ENCODE peak calls at places on chromosomes 11 and 22, in seven cellular contexts. X is esophagus squamous epithelium, E is breast epithelium, D is A549, K is HepG2, S is heart left ventricle, R is lower leg skin. Q is an unnamed sample.

GRCh38 chr11:69409812-69410645 is 71.4 kb upstream of the LINC01488 start:
- DNase-seq in X (no peak), E (no peak), D (no peak), K (no peak), S (no peak), R (no peak), Q (no peak)

GRCh38 chr11:28482666-28483065 is 374.5 kb downstream of the METTL15 start:
- DNase-seq in X (no peak), E (no peak), D (no peak), K (no peak), S (no peak), R (no peak), Q (no peak)

GRCh38 chr11:43376594-43376993 is 17.9 kb downstream of the TTC17 start:
- DNase-seq in X (no peak), E (no peak), D (no peak), K (peak), S (no peak), R (no peak), Q (peak)

GRCh38 chr11:72753341-72754148 is 1.3 kb upstream of the ARAP1 start:
- DNase-seq in X (no peak), E (no peak), D (no peak), K (peak), S (no peak), R (no peak), Q (no peak)

GRCh38 chr11:125351045-125351867 is 144.8 kb downstream of the FEZ1 start:
- DNase-seq in X (no peak), E (no peak), D (no peak), K (no peak), S (no peak), R (no peak), Q (no peak)

GRCh38 chr11:81913793-81914192 is 819.9 kb downstream of the FAM181B start:
- DNase-seq in X (no peak), E (no peak), D (no peak), K (no peak), S (no peak), R (no peak), Q (no peak)

GRCh38 chr22:29031236-29031982 is 30.2 kb downstream of the C22orf31 start:
- DNase-seq in X (no peak), E (no peak), D (peak), K (peak), S (peak), R (no peak), Q (peak)

GRCh38 chr11:94544582-94544831 is 786 bp downstream of the FUT4 start:
- DNase-seq in X (no peak), E (no peak), D (no peak), K (no peak), S (peak), R (no peak), Q (no peak)

GRCh38 chr22:38921126-38921525 is 36.3 kb upstream of the APOBEC3A start:
- DNase-seq in X (no peak), E (no peak), D (no peak), K (no peak), S (no peak), R (no peak), Q (no peak)

GRCh38 chr11:118267486-118267885 is 3.4 kb upstream of the MPZL2 start:
- DNase-seq in X (no peak), E (no peak), D (no peak), K (no peak), S (no peak), R (no peak), Q (no peak)

DNA sequence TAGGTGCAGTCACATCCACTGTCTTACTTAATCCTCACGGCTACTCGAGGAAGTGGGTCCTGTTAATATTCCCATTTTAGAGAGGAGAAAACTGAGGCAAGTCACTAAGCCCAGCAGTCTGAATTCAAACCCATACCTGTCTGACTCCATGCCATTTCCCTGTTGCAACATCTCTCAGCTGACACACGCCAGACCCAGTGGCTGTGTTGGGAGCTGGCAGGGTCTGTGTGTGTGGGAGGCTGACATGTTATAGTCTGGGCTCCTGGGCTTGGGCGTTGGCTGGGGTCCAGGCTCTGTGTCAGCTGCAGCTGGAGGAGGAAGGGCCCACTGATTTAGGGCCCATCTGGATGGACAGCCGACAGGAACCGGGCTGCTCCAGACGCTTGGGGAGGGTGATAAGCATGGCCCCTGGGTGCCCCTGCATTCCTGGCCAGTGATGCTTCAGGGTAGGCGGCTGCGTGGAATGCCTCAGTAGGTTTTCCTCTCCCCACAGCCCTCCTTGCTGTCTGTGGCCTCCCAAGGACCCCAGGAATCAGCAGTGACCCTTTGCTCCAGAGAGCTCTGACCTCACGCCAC is 562.5 kb downstream of the MN1 start:
- DNase-seq in X (no peak), E (no peak), D (peak), K (no peak), S (peak), R (no peak), Q (no peak)
- TF ChIP-seq POLR2A in X (no peak), E (no peak), D (no peak), K (no peak), S (no peak), R (no peak), Q (no peak)

DNA sequence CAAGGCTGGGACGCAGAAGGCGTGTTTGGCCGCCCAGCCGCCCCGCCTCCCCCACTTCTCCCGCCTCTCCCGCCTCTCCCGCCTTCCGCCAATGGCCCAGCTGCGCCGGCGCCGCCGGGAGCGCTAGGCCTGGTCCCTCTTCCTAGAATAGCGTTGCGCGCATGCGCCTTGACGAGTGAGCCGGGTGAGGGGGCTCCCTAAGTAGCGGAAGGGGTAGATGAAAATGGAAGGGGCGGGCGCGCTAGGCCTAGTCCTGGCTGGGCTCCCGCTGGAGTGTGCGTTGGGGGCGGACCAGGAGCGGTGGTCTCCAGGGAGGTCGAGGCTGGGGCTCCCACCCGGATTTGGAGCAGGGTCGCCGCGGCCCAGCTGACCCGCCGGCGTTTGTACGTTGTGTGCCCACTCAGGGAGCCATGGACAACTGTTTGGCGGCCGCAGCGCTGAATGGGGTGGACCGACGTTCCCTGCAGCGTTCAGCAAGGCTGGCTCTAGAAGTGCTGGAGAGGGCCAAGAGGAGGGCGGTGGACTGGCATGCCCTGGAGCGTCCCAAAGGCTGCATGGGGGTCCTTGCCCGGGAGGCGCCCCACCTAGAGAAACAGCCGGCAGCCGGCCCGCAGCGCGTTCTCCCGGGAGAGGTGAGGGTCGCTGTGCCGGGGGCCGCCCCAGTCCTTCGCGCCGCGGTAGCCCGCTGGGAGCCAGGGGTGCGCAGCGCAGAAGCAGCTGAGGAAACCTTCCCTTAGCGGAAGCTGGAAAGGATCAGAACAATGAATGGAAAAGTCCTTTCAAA is at the start of gene AKIP1:
- DNase-seq in X (peak), E (peak), D (peak), K (peak), S (peak), R (peak), Q (peak)
- TF ChIP-seq POLR2A in X (no peak), E (no peak), D (peak), K (peak), S (peak), R (no peak), Q (peak)

DNA sequence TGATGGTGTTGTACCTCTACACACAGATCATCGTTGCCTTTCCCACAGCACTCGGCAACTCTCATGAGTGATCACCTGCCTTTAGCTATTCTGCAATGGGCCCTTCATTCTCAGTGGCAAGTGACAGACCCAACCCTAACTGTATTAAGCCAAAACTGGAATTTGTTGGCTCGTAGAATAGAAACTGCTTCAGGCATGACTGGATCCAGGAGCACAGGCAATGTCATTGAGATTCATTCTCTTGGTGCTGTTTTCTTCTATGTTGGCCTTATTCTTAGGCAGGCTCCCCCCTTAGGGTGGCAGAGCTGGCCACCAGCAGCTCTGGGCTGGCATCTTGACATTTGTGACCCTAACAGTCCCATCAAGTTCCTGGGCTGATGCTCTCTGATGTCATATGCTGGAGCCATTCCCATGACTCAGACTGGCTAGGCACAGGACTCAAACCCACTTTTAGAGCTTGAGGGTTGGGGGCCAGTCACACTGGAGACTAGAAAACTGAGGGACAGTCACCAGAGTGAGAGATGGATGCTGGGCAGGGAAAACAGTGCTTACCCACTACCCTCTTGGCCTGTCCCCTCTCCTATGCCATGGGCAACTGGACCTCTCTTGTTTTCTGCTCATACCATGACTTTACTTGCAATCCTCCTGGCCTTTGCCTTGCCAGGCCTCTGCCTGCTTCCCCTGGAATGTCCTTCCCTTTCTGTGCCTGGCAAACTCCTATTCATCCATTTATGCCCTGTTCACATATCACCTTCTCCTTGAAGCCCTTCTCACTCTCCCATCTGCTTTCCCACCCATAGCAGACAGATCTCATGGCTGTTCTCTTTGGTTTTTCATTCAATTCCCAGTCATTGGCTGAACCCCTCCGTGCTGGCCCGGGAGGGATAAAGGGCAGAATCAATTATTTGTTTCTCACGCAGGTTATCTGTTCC is 7.1 kb upstream of the CDC42EP2 start:
- DNase-seq in X (no peak), E (no peak), D (no peak), K (no peak), S (no peak), R (no peak), Q (no peak)
- TF ChIP-seq POLR2A in X (no peak), E (no peak), D (no peak), K (no peak), S (no peak), R (no peak), Q (no peak)

GRCh38 chr11:14892036-14892556 is at the start of gene CYP2R1:
- DNase-seq in X (peak), E (peak), D (peak), K (peak), S (peak), R (peak), Q (peak)

GRCh38 chr11:14894657-14895598 is 2.9 kb upstream of the CYP2R1 start:
- DNase-seq in X (no peak), E (no peak), D (no peak), K (no peak), S (peak), R (peak), Q (peak)

GRCh38 chr11:14892577-14892976 is 546 bp upstream of the CYP2R1 start:
- DNase-seq in X (no peak), E (no peak), D (no peak), K (no peak), S (no peak), R (no peak), Q (no peak)

GRCh38 chr11:14886509-14886908 is 5.5 kb downstream of the CYP2R1 start:
- DNase-seq in X (no peak), E (no peak), D (no peak), K (peak), S (no peak), R (no peak), Q (no peak)

DNA sequence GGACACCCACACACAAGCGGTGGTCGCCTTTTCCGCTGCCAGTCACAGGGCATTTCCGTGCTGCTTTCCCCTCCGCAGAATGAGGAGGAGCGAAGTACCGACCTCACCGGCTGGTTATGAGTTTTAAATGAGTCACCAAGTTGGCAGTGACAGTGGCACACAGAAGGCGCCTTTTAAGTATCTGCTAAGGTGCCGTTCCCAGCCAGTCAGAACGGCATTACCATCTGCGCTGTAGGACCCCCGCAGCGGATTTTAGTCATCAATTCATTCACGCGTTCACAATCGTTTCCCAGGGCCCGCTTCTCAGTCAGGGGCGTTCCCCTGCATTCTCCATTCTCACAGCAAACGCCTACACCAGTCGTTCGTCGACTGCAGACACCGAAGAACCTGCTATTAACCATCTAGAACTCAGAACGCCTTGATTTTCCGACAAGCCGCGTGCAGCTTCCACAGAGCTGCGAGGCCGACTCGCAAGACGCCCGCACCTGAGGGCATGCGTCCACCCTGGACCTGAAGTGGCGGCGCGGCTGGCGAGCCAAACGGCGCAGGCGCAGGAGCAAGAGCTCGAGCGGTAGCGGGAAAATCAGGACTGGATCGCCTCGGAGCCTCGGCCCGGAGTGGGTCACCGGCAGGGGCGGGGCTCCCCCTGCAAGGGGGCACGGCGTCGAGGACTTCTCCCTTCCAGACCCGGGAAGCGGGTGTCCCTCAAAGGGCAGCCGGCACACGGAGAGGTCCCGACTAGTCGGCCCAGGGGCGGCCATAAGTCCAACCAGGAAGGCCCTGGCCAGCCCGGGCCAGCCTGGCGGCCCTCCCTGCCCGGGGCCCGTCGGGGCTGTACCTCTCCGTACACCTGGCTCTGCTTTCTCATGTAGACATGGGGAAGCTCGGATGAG is 642 bp downstream of the CYP2R1 start:
- DNase-seq in X (peak), E (peak), D (peak), K (no peak), S (peak), R (peak), Q (peak)
- TF ChIP-seq POLR2A in X (no peak), E (no peak), D (peak), K (no peak), S (peak), R (no peak), Q (peak)

GRCh38 chr11:3880724-3881123 is 25.3 kb downstream of the STIM1 start:
- DNase-seq in X (no peak), E (no peak), D (no peak), K (peak), S (no peak), R (no peak), Q (no peak)
- TF ChIP-seq POLR2A in X (no peak), E (no peak), D (no peak), K (no peak), S (no peak), R (no peak), Q (no peak)

GRCh38 chr11:1574256-1575242 is 2.5 kb upstream of the DUSP8 start:
- DNase-seq in X (no peak), E (no peak), D (peak), K (no peak), S (peak), R (no peak), Q (peak)
- TF ChIP-seq POLR2A in X (no peak), E (no peak), D (no peak), K (no peak), S (no peak), R (no peak), Q (no peak)

DNA sequence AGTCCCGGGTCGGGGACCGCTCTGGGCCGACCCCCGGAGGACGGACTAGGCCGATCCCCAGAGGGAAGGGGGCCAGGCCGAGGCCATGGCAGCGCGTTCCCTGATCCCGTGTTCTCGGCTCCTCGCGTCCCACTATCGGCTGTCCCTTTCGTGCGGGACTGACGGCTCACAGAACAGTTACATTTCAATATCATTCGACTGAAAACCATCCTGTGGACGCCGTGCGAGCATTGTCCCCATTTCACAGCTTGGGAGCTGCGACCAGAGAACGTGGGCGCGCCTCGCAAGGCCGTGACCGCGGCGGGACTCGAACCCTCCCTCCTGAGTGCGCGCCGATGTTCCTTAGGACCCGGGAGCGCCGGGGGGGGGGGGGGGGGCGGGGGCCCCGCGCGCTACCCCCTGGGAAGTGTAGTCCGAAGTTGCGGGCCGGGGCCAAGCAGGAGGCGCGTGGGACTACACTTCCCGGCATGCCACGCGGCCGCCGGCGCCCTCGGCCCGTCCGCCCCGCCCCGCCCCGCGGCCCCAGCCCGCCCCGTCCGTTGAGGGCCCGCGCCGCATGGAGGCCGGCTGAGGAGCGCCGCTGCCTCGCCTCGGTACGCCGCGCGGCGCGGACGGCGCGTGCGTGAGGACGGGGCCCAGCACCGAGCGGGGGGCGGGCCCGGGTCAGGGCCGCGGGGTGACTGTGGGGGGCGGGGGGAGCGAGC is at the start of gene TRABD:
- DNase-seq in X (no peak), E (peak), D (peak), K (peak), S (peak), R (peak), Q (peak)
- TF ChIP-seq POLR2A in X (no peak), E (no peak), D (peak), K (peak), S (no peak), R (no peak), Q (no peak)

GRCh38 chr11:32381149-32381548 is 54.2 kb downstream of the WT1 start:
- DNase-seq in X (no peak), E (no peak), D (no peak), K (no peak), S (no peak), R (peak), Q (no peak)
- TF ChIP-seq POLR2A in X (no peak), E (no peak), D (no peak), K (no peak), S (no peak), R (no peak), Q (no peak)

GRCh38 chr11:64241175-64241429 is 207 bp downstream of the FKBP2 start:
- DNase-seq in X (no peak), E (no peak), D (no peak), K (no peak), S (no peak), R (peak), Q (no peak)
- TF ChIP-seq POLR2A in X (no peak), E (no peak), D (no peak), K (no peak), S (no peak), R (no peak), Q (no peak)